ENCODE peak calls at places on chromosomes 13 and 19, in six cellular contexts. Q, M, S, T, V and D are unnamed samples.

GRCh38 chr13:30985637-30986205 is 53.3 kb downstream of the TEX26 start:
- DNase-seq in Q (no peak), M (no peak), S (peak; percentile 81), T (no peak), V (no peak), D (no peak)

GRCh38 chr13:101654916-101655315 is 202.4 kb downstream of the ITGBL1 start:
- DNase-seq in Q (no peak), M (no peak), S (no peak), T (no peak), V (no peak), D (no peak)

GRCh38 chr19:13104848-13105646 is 2.4 kb upstream of the LYL1 start:
- DNase-seq in Q (no peak), M (peak; percentile 70), S (no peak), T (no peak), V (no peak), D (peak; percentile 88)

GRCh38 chr19:12733369-12733896 is 1.1 kb downstream of the TRIR start:
- DNase-seq in Q (no peak), M (no peak), S (no peak), T (peak; percentile 21), V (peak; percentile 53), D (no peak)

GRCh38 chr13:109647046-109647445 is 139.3 kb downstream of the IRS2 start:
- DNase-seq in Q (no peak), M (no peak), S (peak; percentile 48), T (no peak), V (no peak), D (no peak)

GRCh38 chr19:11611730-11612129 is 14.4 kb downstream of the ZNF627 start:
- DNase-seq in Q (no peak), M (no peak), S (no peak), T (no peak), V (no peak), D (no peak)

GRCh38 chr13:49134305-49134704 is 85.8 kb upstream of the MLNR start:
- DNase-seq in Q (no peak), M (no peak), S (no peak), T (no peak), V (no peak), D (no peak)

GRCh38 chr19:19053508-19054314 is 10.1 kb upstream of the SLC25A42 start:
- DNase-seq in Q (no peak), M (no peak), S (no peak), T (peak; percentile 53), V (peak; percentile 90), D (no peak)

GRCh38 chr19:35451278-35452096 is 3.4 kb downstream of the FFAR2 start:
- DNase-seq in Q (no peak), M (no peak), S (no peak), T (peak; percentile 40), V (no peak), D (no peak)

GRCh38 chr13:108086678-108087077 is 128.7 kb downstream of the LIG4 start:
- DNase-seq in Q (no peak), M (no peak), S (no peak), T (no peak), V (peak; percentile 75), D (no peak)

GRCh38 chr13:79658333-79658975 is 177.5 kb downstream of the NDFIP2 start:
- DNase-seq in Q (no peak), M (no peak), S (no peak), T (no peak), V (no peak), D (no peak)

GRCh38 chr13:25109341-25109740 is 13.4 kb downstream of the PABPC3 start:
- DNase-seq in Q (no peak), M (no peak), S (no peak), T (no peak), V (no peak), D (no peak)

GRCh38 chr13:21685485-21686064 is 14.7 kb downstream of the FGF9 start:
- DNase-seq in Q (no peak), M (no peak), S (no peak), T (no peak), V (no peak), D (no peak)

GRCh38 chr13:19674898-19675297 is 41.4 kb downstream of the MPHOSPH8 start:
- DNase-seq in Q (no peak), M (no peak), S (no peak), T (no peak), V (no peak), D (no peak)

GRCh38 chr13:19668778-19669177 is 35.3 kb downstream of the MPHOSPH8 start:
- DNase-seq in Q (no peak), M (no peak), S (no peak), T (no peak), V (no peak), D (no peak)

GRCh38 chr13:19673473-19674430 is 40.3 kb downstream of the MPHOSPH8 start:
- DNase-seq in Q (no peak), M (no peak), S (no peak), T (no peak), V (no peak), D (no peak)

GRCh38 chr13:19670147-19670546 is 36.7 kb downstream of the MPHOSPH8 start:
- DNase-seq in Q (no peak), M (no peak), S (no peak), T (no peak), V (no peak), D (no peak)

DNA sequence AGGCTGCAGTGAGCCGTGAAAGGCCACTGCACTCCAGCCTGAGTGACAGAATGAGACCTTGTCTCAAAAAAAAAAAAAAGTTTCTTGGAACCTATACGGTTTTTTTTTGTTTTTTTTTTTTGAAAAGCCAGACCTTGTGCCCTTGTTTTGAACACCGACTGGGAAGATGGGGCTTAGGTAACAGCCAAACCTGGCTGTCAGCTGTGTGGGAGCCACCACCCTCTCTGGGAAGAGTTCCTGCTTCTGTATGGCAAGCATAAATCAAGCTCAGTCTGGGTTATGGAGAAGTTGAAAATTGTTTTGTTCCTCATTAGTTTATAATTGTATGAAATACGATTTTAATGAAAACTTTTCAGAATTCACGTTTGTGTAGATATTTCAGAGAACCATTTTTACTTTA is 39.5 kb downstream of the MPHOSPH8 start:
- DNase-seq in Q (no peak), M (no peak), S (no peak), T (no peak), V (no peak), D (no peak)
- H3K4me3 ChIP-seq in Q (no peak overlapping the region), M (no peak overlapping the region), S (no peak overlapping the region), T (no peak overlapping the region), V (no peak overlapping the region), D (no peak overlapping the region)

DNA sequence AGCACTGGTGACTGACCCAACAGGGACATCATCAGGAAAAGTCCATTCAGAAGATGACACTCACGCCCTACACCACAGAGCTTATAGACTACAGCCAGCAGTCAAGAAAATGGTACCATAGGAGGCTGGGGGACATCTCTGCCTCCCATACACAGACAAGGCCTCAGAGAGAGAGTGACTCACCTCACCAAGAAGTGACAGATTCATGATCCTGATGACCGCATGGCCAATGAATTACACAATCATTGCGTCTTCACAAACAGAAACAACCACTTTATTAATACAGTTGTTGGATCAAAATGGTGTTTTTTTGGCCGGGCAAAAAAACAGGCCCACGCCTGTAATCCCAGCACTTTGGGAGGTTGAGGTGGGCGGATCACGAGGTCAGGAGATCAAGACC is 260.8 kb upstream of the TSHZ3 start:
- DNase-seq in Q (no peak), M (no peak), S (no peak), T (no peak), V (no peak), D (no peak)
- H3K4me3 ChIP-seq in Q (no peak overlapping the region), M (no peak overlapping the region), S (no peak overlapping the region), T (no peak overlapping the region), V (no peak overlapping the region), D (no peak overlapping the region)

GRCh38 chr13:44573071-44573470 is 3.1 kb downstream of the TSC22D1 start:
- DNase-seq in Q (no peak), M (no peak), S (no peak), T (no peak), V (peak; percentile 66), D (no peak)

GRCh38 chr13:44575035-44575434 is 1.1 kb downstream of the TSC22D1 start:
- DNase-seq in Q (no peak), M (no peak), S (no peak), T (no peak), V (no peak), D (no peak)

GRCh38 chr13:44573790-44574465 is 2.2 kb downstream of the TSC22D1 start:
- DNase-seq in Q (no peak), M (no peak), S (peak; percentile 44), T (no peak), V (peak; percentile 74), D (no peak)

GRCh38 chr13:44575741-44576395 is at the start of gene TSC22D1:
- DNase-seq in Q (no peak), M (peak; percentile 73), S (no peak), T (peak; percentile 66), V (peak; percentile 81), D (peak; percentile 84)

DNA sequence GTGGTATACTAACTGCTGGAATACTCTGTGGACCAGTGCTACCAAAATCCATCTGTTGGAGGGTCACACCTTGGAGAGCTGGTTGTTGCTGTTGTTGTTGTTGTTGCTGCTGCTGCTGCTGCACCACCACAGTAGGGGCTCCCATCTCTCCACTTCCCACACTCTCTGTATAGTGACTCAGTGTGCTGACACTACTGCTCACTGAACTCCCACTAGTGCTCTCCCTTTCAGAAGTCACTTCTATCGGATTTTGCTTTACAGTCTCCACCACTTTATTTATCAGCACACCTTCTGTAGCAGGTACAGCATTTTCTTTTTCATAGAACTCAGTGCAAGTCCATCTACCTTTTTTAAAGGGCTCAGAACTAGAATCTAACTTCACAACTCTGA is 1.7 kb downstream of the TSC22D1 start:
- DNase-seq in Q (no peak), M (no peak), S (no peak), T (no peak), V (no peak), D (no peak)
- H3K4me3 ChIP-seq in Q (peak overlapping the region; percentile 97), M (peak overlapping the region; percentile 98), S (peak overlapping the region; percentile 90), T (no peak overlapping the region), V (peak overlapping the region; percentile 87), D (no peak overlapping the region)

GRCh38 chr19:47492571-47493377 is 8.8 kb upstream of the KPTN start:
- DNase-seq in Q (no peak), M (no peak), S (no peak), T (no peak), V (no peak), D (peak; percentile 59)

GRCh38 chr19:47490847-47491246 is 6.8 kb upstream of the KPTN start:
- DNase-seq in Q (no peak), M (no peak), S (no peak), T (no peak), V (no peak), D (peak; percentile 34)

GRCh38 chr19:47490031-47490430 is 6.0 kb upstream of the KPTN start:
- DNase-seq in Q (no peak), M (no peak), S (no peak), T (no peak), V (no peak), D (no peak)

GRCh38 chr19:47492137-47492533 is 8.1 kb upstream of the KPTN start:
- DNase-seq in Q (no peak), M (no peak), S (no peak), T (no peak), V (no peak), D (peak; percentile 58)

DNA sequence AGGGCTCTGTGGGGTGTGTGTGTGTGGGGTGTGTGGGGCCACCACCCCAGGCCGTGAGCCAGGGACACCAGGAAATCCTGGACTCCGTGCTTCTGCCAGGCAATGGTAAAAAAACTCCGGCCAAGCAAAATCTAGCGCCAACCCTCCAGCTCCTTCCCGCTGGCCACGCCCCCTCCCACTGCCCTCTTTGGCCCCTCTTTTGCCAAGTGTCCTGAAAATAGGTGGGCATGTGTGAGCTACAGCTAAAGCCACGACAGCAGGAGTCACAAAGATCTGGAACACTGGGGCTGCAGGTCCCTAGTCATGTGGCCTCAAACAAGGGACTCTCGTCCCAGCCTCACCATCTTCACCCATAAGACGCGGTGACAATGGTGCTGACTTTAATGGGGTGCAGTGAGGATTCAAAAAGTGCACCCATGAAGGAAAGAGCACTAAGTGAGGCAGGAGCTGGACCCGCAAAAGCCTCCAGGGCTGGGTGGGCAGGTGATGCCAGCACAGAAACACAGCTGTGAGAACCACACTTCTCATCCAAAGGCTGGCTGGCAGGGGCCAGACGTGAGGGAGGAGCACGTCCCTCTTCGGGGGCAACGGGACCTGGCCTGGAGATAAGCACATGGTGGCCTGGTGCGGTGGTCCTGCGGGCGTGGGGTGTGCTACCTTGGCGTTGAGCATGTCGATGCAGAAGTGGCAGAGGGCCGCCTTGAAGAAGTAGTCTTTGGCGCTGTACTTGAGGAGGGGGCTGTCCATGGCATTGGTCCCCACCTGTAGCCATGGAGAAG is 7.5 kb upstream of the KPTN start:
- DNase-seq in Q (no peak), M (no peak), S (no peak), T (no peak), V (no peak), D (no peak)
- H3K4me3 ChIP-seq in Q (no peak overlapping the region), M (no peak overlapping the region), S (no peak overlapping the region), T (no peak overlapping the region), V (no peak overlapping the region), D (no peak overlapping the region)